ENCODE peak calls at places on chromosomes 16 and 17, in four cellular contexts. One of them, this sample, is unnamed.

GRCh38 chr17:11682646-11683045 is 84.4 kb downstream of the DNAH9 start:
- DNase-seq in K562: no peak
- DNase-seq in HepG2: no peak
- DNase-seq in GM12878: no peak
- DNase-seq in this sample: no peak

GRCh38 chr17:77140878-77141767 is at the start of gene SEC14L1:
- DNase-seq in K562: peak; percentile 64
- DNase-seq in HepG2: peak; percentile 68
- DNase-seq in GM12878: no peak
- DNase-seq in this sample: peak; percentile 50

GRCh38 chr17:77666881-77667395 is 291.6 kb upstream of the TNRC6C start:
- DNase-seq in K562: no peak
- DNase-seq in HepG2: no peak
- DNase-seq in GM12878: no peak
- DNase-seq in this sample: no peak

GRCh38 chr17:34254651-34255380 is at the start of gene CCL2:
- DNase-seq in K562: peak; percentile 50
- DNase-seq in HepG2: no peak
- DNase-seq in GM12878: no peak
- DNase-seq in this sample: peak; percentile 63

GRCh38 chr17:78125138-78125913 is 3.2 kb downstream of the TMC6 start:
- DNase-seq in K562: no peak
- DNase-seq in HepG2: no peak
- DNase-seq in GM12878: no peak
- DNase-seq in this sample: no peak

GRCh38 chr17:44965491-44966234 is 2.4 kb downstream of the C1QL1 start:
- DNase-seq in K562: no peak
- DNase-seq in HepG2: no peak
- DNase-seq in GM12878: no peak
- DNase-seq in this sample: no peak

GRCh38 chr17:46063239-46063638 is 64.2 kb downstream of the STH start:
- DNase-seq in K562: no peak
- DNase-seq in HepG2: no peak
- DNase-seq in GM12878: no peak
- DNase-seq in this sample: no peak

GRCh38 chr17:40978752-40979151 is 5.4 kb downstream of the KRT40 start:
- DNase-seq in K562: no peak
- DNase-seq in HepG2: no peak
- DNase-seq in GM12878: no peak
- DNase-seq in this sample: no peak

GRCh38 chr17:51322390-51323029 is 62.2 kb downstream of the UTP18 start:
- DNase-seq in K562: peak; percentile 60
- DNase-seq in HepG2: peak; percentile 66
- DNase-seq in GM12878: no peak
- DNase-seq in this sample: no peak

GRCh38 chr16:72637306-72637705 is 410.6 kb downstream of the ZFHX3 start:
- DNase-seq in K562: no peak
- DNase-seq in HepG2: no peak
- DNase-seq in GM12878: no peak
- DNase-seq in this sample: no peak

GRCh38 chr17:79342376-79342775 is 267.8 kb downstream of the ENGASE start:
- DNase-seq in K562: no peak
- DNase-seq in HepG2: no peak
- DNase-seq in GM12878: no peak
- DNase-seq in this sample: no peak

GRCh38 chr16:30870904-30871303 is 23.0 kb downstream of the BCL7C start:
- DNase-seq in K562: no peak
- DNase-seq in HepG2: no peak
- DNase-seq in GM12878: no peak
- DNase-seq in this sample: no peak

GRCh38 chr17:57484826-57485565 is 228.7 kb downstream of the MSI2 start:
- DNase-seq in K562: peak; percentile 23
- DNase-seq in HepG2: no peak
- DNase-seq in GM12878: no peak
- DNase-seq in this sample: no peak

GRCh38 chr16:85535352-85536072 is 77.6 kb upstream of the GSE1 start:
- DNase-seq in K562: peak; percentile 100
- DNase-seq in HepG2: peak; percentile 98
- DNase-seq in GM12878: no peak
- DNase-seq in this sample: no peak

GRCh38 chr17:15321556-15322250 is 19.7 kb downstream of the TEKT3 start:
- DNase-seq in K562: no peak
- DNase-seq in HepG2: no peak
- DNase-seq in GM12878: no peak
- DNase-seq in this sample: no peak

GRCh38 chr16:86303787-86304685 is 206.3 kb upstream of the FOXF1 start:
- DNase-seq in K562: no peak
- DNase-seq in HepG2: no peak
- DNase-seq in GM12878: no peak
- DNase-seq in this sample: no peak

GRCh38 chr17:8153550-8153956 is 1.3 kb upstream of the PER1 start:
- DNase-seq in K562: peak; percentile 83
- DNase-seq in HepG2: peak; percentile 97
- DNase-seq in GM12878: no peak
- DNase-seq in this sample: no peak

GRCh38 chr17:28646039-28646754 is 1.2 kb upstream of the BLTP2 start:
- DNase-seq in K562: peak; percentile 76
- DNase-seq in HepG2: no peak
- DNase-seq in GM12878: no peak
- DNase-seq in this sample: no peak

GRCh38 chr17:4365628-4366311 is 705 bp downstream of the UBE2G1 start:
- DNase-seq in K562: peak; percentile 43
- DNase-seq in HepG2: no peak
- DNase-seq in GM12878: no peak
- DNase-seq in this sample: peak; percentile 60

GRCh38 chr17:18248300-18248731 is 10.2 kb downstream of the FLII start:
- DNase-seq in K562: peak; percentile 79
- DNase-seq in HepG2: peak; percentile 56
- DNase-seq in GM12878: no peak
- DNase-seq in this sample: peak; percentile 76

GRCh38 chr17:63774982-63775290 is 966 bp downstream of the DDX42 start:
- DNase-seq in K562: peak; percentile 25
- DNase-seq in HepG2: no peak
- DNase-seq in GM12878: no peak
- DNase-seq in this sample: no peak

GRCh38 chr17:55312852-55313251 is 48.1 kb downstream of the HLF start:
- DNase-seq in K562: no peak
- DNase-seq in HepG2: no peak
- DNase-seq in GM12878: no peak
- DNase-seq in this sample: no peak

GRCh38 chr17:7632492-7632894 is 2.6 kb downstream of the SHBG start:
- DNase-seq in K562: peak; percentile 68
- DNase-seq in HepG2: no peak
- DNase-seq in GM12878: no peak
- DNase-seq in this sample: peak; percentile 56

GRCh38 chr16:86885139-86885538 is 306.8 kb downstream of the FOXL1 start:
- DNase-seq in K562: no peak
- DNase-seq in HepG2: no peak
- DNase-seq in GM12878: no peak
- DNase-seq in this sample: no peak

GRCh38 chr17:10844667-10845387 is 6.9 kb upstream of the PIRT start:
- DNase-seq in K562: peak; percentile 71
- DNase-seq in HepG2: peak; percentile 45
- DNase-seq in GM12878: peak; percentile 5
- DNase-seq in this sample: peak; percentile 82

GRCh38 chr16:59044616-59045015 is 310.5 kb upstream of the GOT2 start:
- DNase-seq in K562: no peak
- DNase-seq in HepG2: no peak
- DNase-seq in GM12878: no peak
- DNase-seq in this sample: no peak

GRCh38 chr17:34171245-34171818 is 83.8 kb upstream of the CCL2 start:
- DNase-seq in K562: peak; percentile 84
- DNase-seq in HepG2: peak; percentile 65
- DNase-seq in GM12878: no peak
- DNase-seq in this sample: peak; percentile 78

GRCh38 chr16:88560722-88561484 is 9.3 kb upstream of the ZC3H18 start:
- DNase-seq in K562: peak; percentile 77
- DNase-seq in HepG2: peak; percentile 44
- DNase-seq in GM12878: no peak
- DNase-seq in this sample: peak; percentile 71

GRCh38 chr17:27340990-27341595 is 47.2 kb downstream of the WSB1 start:
- DNase-seq in K562: no peak
- DNase-seq in HepG2: no peak
- DNase-seq in GM12878: no peak
- DNase-seq in this sample: no peak

GRCh38 chr17:45013021-45013997 is 38.1 kb downstream of the DCAKD start:
- DNase-seq in K562: no peak
- DNase-seq in HepG2: no peak
- DNase-seq in GM12878: no peak
- DNase-seq in this sample: peak; percentile 27

GRCh38 chr17:7440823-7441174 is 1.5 kb downstream of the FGF11 start:
- DNase-seq in K562: peak; percentile 67
- DNase-seq in HepG2: no peak
- DNase-seq in GM12878: no peak
- DNase-seq in this sample: peak; percentile 64

GRCh38 chr16:67246081-67246944 is 968 bp downstream of the FHOD1 start:
- DNase-seq in K562: peak; percentile 87
- DNase-seq in HepG2: peak; percentile 87
- DNase-seq in GM12878: no peak
- DNase-seq in this sample: peak; percentile 97

GRCh38 chr16:72819345-72819744 is 228.6 kb downstream of the ZFHX3 start:
- DNase-seq in K562: no peak
- DNase-seq in HepG2: no peak
- DNase-seq in GM12878: no peak
- DNase-seq in this sample: no peak

GRCh38 chr17:82956726-82957468 is 117.1 kb upstream of the ZNF750 start:
- DNase-seq in K562: no peak
- DNase-seq in HepG2: no peak
- DNase-seq in GM12878: no peak
- DNase-seq in this sample: peak; percentile 7

GRCh38 chr17:82956146-82956725 is 116.4 kb upstream of the ZNF750 start:
- DNase-seq in K562: no peak
- DNase-seq in HepG2: no peak
- DNase-seq in GM12878: no peak
- DNase-seq in this sample: peak; percentile 4

GRCh38 chr17:82959242-82959930 is 119.6 kb upstream of the ZNF750 start:
- DNase-seq in K562: no peak
- DNase-seq in HepG2: no peak
- DNase-seq in GM12878: no peak
- DNase-seq in this sample: no peak

GRCh38 chr17:82957469-82957795 is 117.6 kb upstream of the ZNF750 start:
- DNase-seq in K562: no peak
- DNase-seq in HepG2: no peak
- DNase-seq in GM12878: no peak
- DNase-seq in this sample: peak; percentile 3

GRCh38 chr17:82957961-82958491 is 118.2 kb upstream of the ZNF750 start:
- DNase-seq in K562: no peak
- DNase-seq in HepG2: no peak
- DNase-seq in GM12878: no peak
- DNase-seq in this sample: no peak
- TF ChIP-seq CBFB in K562: no peak
- TF ChIP-seq CBFB in HepG2: no peak
- TF ChIP-seq CBFB in GM12878: no peak
- TF ChIP-seq CBFB in this sample: no peak

GRCh38 chr17:62067165-62068145 is 2.4 kb upstream of the MED13 start:
- DNase-seq in K562: no peak
- DNase-seq in HepG2: no peak
- DNase-seq in GM12878: no peak
- DNase-seq in this sample: peak; percentile 18

GRCh38 chr17:62065611-62066468 is 762 bp upstream of the MED13 start:
- DNase-seq in K562: peak; percentile 98
- DNase-seq in HepG2: peak; percentile 97
- DNase-seq in GM12878: peak; percentile 88
- DNase-seq in this sample: peak; percentile 99

GRCh38 chr17:62073993-62074392 is 8.9 kb upstream of the MED13 start:
- DNase-seq in K562: no peak
- DNase-seq in HepG2: no peak
- DNase-seq in GM12878: no peak
- DNase-seq in this sample: no peak

GRCh38 chr17:62075308-62075815 is 10.3 kb upstream of the MED13 start:
- DNase-seq in K562: no peak
- DNase-seq in HepG2: no peak
- DNase-seq in GM12878: no peak
- DNase-seq in this sample: no peak

DNA sequence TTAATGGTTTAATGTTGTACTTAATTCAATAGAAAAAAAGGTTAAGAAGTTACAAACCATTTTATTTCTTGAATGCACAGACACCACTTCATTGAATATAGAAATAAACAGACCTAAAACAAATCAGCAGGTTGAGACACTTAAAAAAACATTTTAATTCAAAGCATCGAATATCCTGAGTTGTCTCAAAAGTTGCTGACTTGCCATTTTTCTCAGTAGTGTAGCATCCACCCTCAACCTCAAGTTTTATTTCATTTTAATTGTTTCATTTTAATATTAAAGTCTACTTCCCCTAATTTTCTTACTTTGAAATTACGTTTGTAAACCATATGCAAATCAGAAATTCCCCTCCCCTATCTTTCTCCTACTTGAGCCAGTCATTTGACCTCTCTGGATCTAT is 5.8 kb upstream of the MED13 start:
- DNase-seq in K562: no peak
- DNase-seq in HepG2: no peak
- DNase-seq in GM12878: no peak
- DNase-seq in this sample: no peak
- TF ChIP-seq CBFB in K562: no peak
- TF ChIP-seq CBFB in HepG2: no peak
- TF ChIP-seq CBFB in GM12878: no peak
- TF ChIP-seq CBFB in this sample: no peak

GRCh38 chr17:6286239-6286638 is 148.7 kb downstream of the AIPL1 start:
- DNase-seq in K562: peak; percentile 24
- DNase-seq in HepG2: peak; percentile 4
- DNase-seq in GM12878: no peak
- DNase-seq in this sample: peak; percentile 64
- TF ChIP-seq CBFB in K562: no peak
- TF ChIP-seq CBFB in HepG2: no peak
- TF ChIP-seq CBFB in GM12878: no peak
- TF ChIP-seq CBFB in this sample: no peak

DNA sequence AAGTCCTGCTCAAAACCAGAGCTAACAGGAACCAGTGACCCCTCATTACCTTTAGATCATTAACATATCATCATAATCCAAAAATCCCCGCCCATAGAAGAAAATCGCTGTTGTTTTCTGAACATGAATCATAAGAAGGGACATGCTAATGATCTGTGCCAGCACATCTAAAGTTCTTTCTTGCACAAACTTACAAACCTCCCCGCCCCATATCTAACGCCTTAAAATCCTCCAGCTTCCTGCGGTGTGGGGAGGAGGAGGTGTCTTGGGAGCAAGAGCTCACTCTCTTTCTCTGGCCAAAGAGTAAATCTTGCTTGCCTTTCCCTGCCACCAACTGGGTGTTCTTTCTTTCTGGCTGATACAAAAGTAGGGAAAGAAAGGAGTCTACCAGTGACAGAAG is 78.3 kb downstream of the IRX3 start:
- DNase-seq in K562: no peak
- DNase-seq in HepG2: no peak
- DNase-seq in GM12878: no peak
- DNase-seq in this sample: no peak
- TF ChIP-seq CBFB in K562: no peak
- TF ChIP-seq CBFB in HepG2: no peak
- TF ChIP-seq CBFB in GM12878: no peak
- TF ChIP-seq CBFB in this sample: no peak

This sample was measured in WTC11.